ENCODE peak calls at places on chromosome 12, in ten cellular contexts. O is activated T-cell treated with anti-CD3 and anti-CD28 coated beads, Interleukin-2, amount 50 U/mL, for 24 hours; Z is upper lobe of right lung; E is stomach; Q is NCI-H345; L is dorsolateral prefrontal cortex; H is stimulated activated CD4-positive, alpha-beta T cell treated with anti-CD3 and anti-CD28 coated beads, Interleukin-4, amount 100 ng/mL, for 4 hours; V is Jurkat, Clone E6-1; R is RCC 7860; G is T-helper 1 cell. C is an unnamed sample.
A peak's percentile ranks its signal among the peaks of the same experiment; 100 is the strongest.

GRCh38 chr12:14384783-14385638 is 19.5 kb downstream of the ATF7IP start:
- DNase-seq in O (no peak), Z (no peak), E (peak; percentile 41), Q (peak; percentile 72), L (no peak), H (no peak), V (peak; percentile 96), R (peak; percentile 69), G (peak; percentile 53), C (peak; percentile 59)

GRCh38 chr12:5537771-5538170 is 105.9 kb downstream of the NTF3 start:
- DNase-seq in O (no peak), Z (no peak), E (no peak), Q (no peak), L (no peak), H (no peak), V (no peak), R (no peak), G (no peak), C (no peak)

GRCh38 chr12:80509781-80510556 is 65.9 kb downstream of the PTPRQ start:
- DNase-seq in O (no peak), Z (no peak), E (no peak), Q (no peak), L (no peak), H (no peak), V (no peak), R (no peak), G (no peak), C (no peak)

GRCh38 chr12:131273291-131273845 is 319.7 kb downstream of the ADGRD1 start:
- DNase-seq in O (no peak), Z (no peak), E (no peak), Q (no peak), L (no peak), H (no peak), V (no peak), R (no peak), G (no peak), C (no peak)

GRCh38 chr12:81330480-81330879 is 252.6 kb downstream of the ACSS3 start:
- DNase-seq in O (no peak), Z (no peak), E (no peak), Q (no peak), L (no peak), H (no peak), V (no peak), R (no peak), G (no peak), C (no peak)

GRCh38 chr12:54411398-54412241 is 7.4 kb downstream of the ITGA5 start:
- DNase-seq in O (peak; percentile 73), Z (peak; percentile 83), E (peak; percentile 31), Q (no peak), L (no peak), H (peak; percentile 46), V (no peak), R (peak; percentile 94), G (peak; percentile 33), C (peak; percentile 53)

GRCh38 chr12:50525422-50525821 is 20.6 kb downstream of the DIP2B start:
- DNase-seq in O (no peak), Z (no peak), E (no peak), Q (no peak), L (no peak), H (no peak), V (no peak), R (no peak), G (no peak), C (no peak)

GRCh38 chr12:80101126-80101525 is 1.8 kb downstream of the OTOGL start:
- DNase-seq in O (no peak), Z (no peak), E (no peak), Q (peak; percentile 55), L (no peak), H (no peak), V (no peak), R (no peak), G (no peak), C (no peak)